ENCODE peak calls at places on chromosome 2, in nine cellular contexts. G is A549, F is H1, D is WTC11, Y is endothelial cell of umbilical vein, C is K562, X is HCT116, V is GM12878, H is HepG2. Q is an unnamed sample.

GRCh38 chr2:109269956-109270757 is 141.2 kb downstream of the SH3RF3 start:
- DNase-seq in C (no peak), X (no peak), G (no peak), V (no peak), F (no peak), Y (no peak), H (no peak), D (no peak), Q (no peak)

GRCh38 chr2:240458044-240458899 is 22.8 kb downstream of the GPC1 start:
- DNase-seq in V (no peak), Y (no peak), D (no peak), G (no peak), H (no peak), C (no peak), F (no peak), X (no peak), Q (no peak)

GRCh38 chr2:158102446-158102845 is 770 bp downstream of the UPP2 start:
- DNase-seq in H (no peak), Y (no peak), G (no peak), D (no peak), V (no peak), X (no peak), F (no peak), C (no peak), Q (no peak)

GRCh38 chr2:85886585-85886984 is 2.2 kb downstream of the ST3GAL5 start:
- DNase-seq in G (peak; percentile 70), F (no peak), V (no peak), Y (peak; percentile 75), D (no peak), X (no peak), H (no peak), C (no peak), Q (peak; percentile 80)

GRCh38 chr2:124668161-124668560 is 643.1 kb downstream of the CNTNAP5 start:
- DNase-seq in Y (no peak), V (no peak), C (no peak), G (no peak), H (no peak), D (no peak), X (no peak), F (no peak), Q (no peak)

GRCh38 chr2:29878898-29879297 is 42.5 kb downstream of the ALK start:
- DNase-seq in G (peak; percentile 58), F (no peak), H (no peak), C (no peak), D (no peak), X (peak; percentile 26), Y (no peak), V (no peak), Q (no peak)

GRCh38 chr2:85852979-85853498 is 35.8 kb downstream of the ST3GAL5 start:
- DNase-seq in G (no peak), H (no peak), D (no peak), C (no peak), F (no peak), V (peak; percentile 88), Y (no peak), X (no peak), Q (no peak)

GRCh38 chr2:174336403-174337336 is 1.9 kb downstream of the SP9 start:
- DNase-seq in Y (peak; percentile 31), H (peak; percentile 38), D (peak; percentile 73), C (peak; percentile 73), V (no peak), X (peak; percentile 48), F (no peak), G (peak; percentile 85), Q (peak; percentile 84)

GRCh38 chr2:216696751-216697560 is 1.6 kb upstream of the IGFBP5 start:
- DNase-seq in G (peak; percentile 58), F (no peak), H (no peak), V (no peak), C (peak; percentile 11), Y (peak; percentile 25), D (no peak), X (peak; percentile 48), Q (peak; percentile 59)

GRCh38 chr2:212147921-212148513 is 390.6 kb downstream of the ERBB4 start:
- DNase-seq in X (no peak), F (no peak), V (no peak), Y (peak; percentile 39), H (peak; percentile 12), C (peak; percentile 3), G (peak; percentile 4), D (no peak), Q (no peak)

GRCh38 chr2:236706803-236707202 is 137.2 kb downstream of the ACKR3 start:
- DNase-seq in V (no peak), G (no peak), C (no peak), D (no peak), Y (no peak), H (no peak), F (no peak), X (no peak), Q (no peak)

GRCh38 chr2:126657146-126657635 is 1.2 kb downstream of the GYPC start:
- DNase-seq in X (no peak), H (no peak), G (no peak), V (no peak), D (peak; percentile 27), C (peak; percentile 35), Y (no peak), F (no peak), Q (peak; percentile 90)

DNA sequence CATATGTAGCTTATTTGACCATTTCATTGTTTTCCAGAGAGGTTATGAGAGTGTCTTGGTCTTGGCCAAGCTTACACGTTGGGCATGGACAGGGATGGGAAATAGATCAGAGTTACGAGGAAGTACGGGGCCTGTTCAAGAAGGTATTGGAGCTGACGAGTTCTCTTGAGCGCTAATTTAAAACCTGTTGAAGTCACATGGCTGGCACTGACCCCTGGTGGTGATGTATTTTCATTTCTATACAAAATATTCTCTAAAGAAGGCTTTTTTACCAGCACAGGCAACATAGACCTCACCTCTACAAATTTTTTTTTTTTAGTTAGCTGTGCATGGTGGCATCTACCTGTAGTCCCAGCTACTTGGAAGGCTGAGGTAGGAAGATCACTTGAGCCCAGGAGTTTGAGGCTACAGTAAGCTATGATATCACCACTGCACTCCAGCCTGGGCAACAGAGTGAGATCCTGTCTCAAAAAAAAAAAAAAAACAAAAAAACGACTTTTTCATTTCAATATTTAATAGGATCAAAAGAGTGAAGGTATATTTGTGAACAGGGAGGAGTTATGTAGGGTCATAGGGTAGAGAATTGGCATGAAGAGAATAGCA is 19.6 kb downstream of the UGP2 start:
- DNase-seq in G (peak; percentile 77), C (peak; percentile 39), F (no peak), D (no peak), Y (peak; percentile 79), X (peak; percentile 51), V (no peak), H (peak; percentile 54), Q (peak; percentile 73)
- TF ChIP-seq CTCF in G (peak; percentile 88), C (peak; percentile 56), F (peak; percentile 37), D (peak; percentile 47), Y (peak; percentile 42), X (peak; percentile 58), V (peak; percentile 61), H (peak; percentile 55), Q (peak; percentile 26)

GRCh38 chr2:25899404-25899925 is 21.2 kb upstream of the ASXL2 start:
- DNase-seq in C (no peak), G (no peak), V (no peak), Y (no peak), X (no peak), F (no peak), H (no peak), D (no peak), Q (no peak)

GRCh38 chr2:25903216-25903776 is 25.0 kb upstream of the ASXL2 start:
- DNase-seq in F (no peak), D (no peak), X (no peak), C (no peak), V (no peak), H (no peak), Y (no peak), G (no peak), Q (no peak)

DNA sequence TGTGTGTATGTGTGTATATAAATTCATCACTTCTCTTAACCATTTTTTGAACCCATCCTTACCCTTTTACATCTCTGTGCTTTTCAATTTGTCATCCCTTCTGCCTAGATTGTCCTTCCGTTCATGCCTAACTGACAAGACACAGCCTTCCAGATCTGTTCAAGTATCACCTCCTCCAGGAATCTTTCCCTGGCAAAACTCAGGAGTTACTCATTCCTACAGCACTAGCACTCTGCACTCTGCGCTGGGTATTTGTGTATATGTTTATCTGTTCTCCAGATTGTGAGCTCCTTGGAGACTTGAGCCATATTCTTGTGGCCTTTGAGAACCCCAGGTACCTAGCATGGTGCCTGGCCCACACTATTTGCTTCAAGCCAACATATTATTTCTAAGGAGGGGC is 26.8 kb upstream of the ASXL2 start:
- DNase-seq in X (no peak), G (no peak), Y (no peak), V (no peak), D (no peak), F (no peak), H (no peak), C (no peak), Q (no peak)
- TF ChIP-seq MAX in X (no peak), G (no peak), Y (no peak), V (no peak), D (no peak), F (no peak), H (no peak), C (no peak), Q (no peak)

GRCh38 chr2:180953550-180953949 is 26.9 kb upstream of the UBE2E3 start:
- DNase-seq in V (no peak), Y (no peak), D (no peak), F (no peak), C (no peak), X (no peak), G (no peak), H (no peak), Q (no peak)

GRCh38 chr2:180947208-180947689 is 33.2 kb upstream of the UBE2E3 start:
- DNase-seq in C (no peak), H (no peak), X (no peak), G (no peak), D (no peak), V (no peak), F (no peak), Y (no peak), Q (no peak)

GRCh38 chr2:180952731-180953336 is 27.6 kb upstream of the UBE2E3 start:
- DNase-seq in G (no peak), Y (no peak), D (no peak), V (no peak), F (no peak), X (no peak), C (no peak), H (no peak), Q (no peak)

GRCh38 chr2:180952082-180952481 is 28.3 kb upstream of the UBE2E3 start:
- DNase-seq in C (no peak), H (no peak), V (no peak), D (no peak), G (no peak), F (no peak), X (no peak), Y (no peak), Q (no peak)
- TF ChIP-seq CTCF in C (no peak), H (no peak), V (no peak), D (no peak), G (no peak), F (no peak), X (no peak), Y (no peak), Q (no peak)

GRCh38 chr2:233353769-233354499 is at the start of gene DGKD:
- DNase-seq in D (peak; percentile 65), C (peak; percentile 90), Y (peak; percentile 56), H (peak; percentile 79), X (peak; percentile 29), F (no peak), G (peak; percentile 46), V (no peak), Q (peak; percentile 69)
- TF ChIP-seq MAX in D (peak; percentile 23), C (no peak), Y (no peak), H (peak; percentile 62), X (peak; percentile 32), F (peak; percentile 33), G (peak; percentile 58), V (no peak), Q (no peak)

Q was measured in NB4.